ENCODE peak calls at places on chromosome 22, in five cellular contexts. B is WERI-Rb-1, D is H1, Q is fibroblast of lung, P is heart right ventricle. N is an unnamed sample.

GRCh38 chr22:24161909-24162308 is 19.4 kb upstream of the SUSD2 start:
- DNase-seq in B (no peak), D (no peak), Q (no peak), P (no peak), N (no peak)

GRCh38 chr22:35330258-35330861 is 30.7 kb downstream of the TOM1 start:
- DNase-seq in B (no peak), D (no peak), Q (peak; percentile 91), P (peak; percentile 85), N (no peak)

GRCh38 chr22:49564666-49565515 is 262.8 kb downstream of the BRD1 start:
- DNase-seq in B (no peak), D (peak; percentile 35), Q (no peak), P (no peak), N (peak; percentile 25)

GRCh38 chr22:42664976-42665831 is 16.0 kb upstream of the CYB5R3 start:
- DNase-seq in B (no peak), D (no peak), Q (no peak), P (no peak), N (no peak)

GRCh38 chr22:31681625-31682345 is 19.8 kb upstream of the PISD start:
- DNase-seq in B (no peak), D (no peak), Q (peak; percentile 47), P (no peak), N (no peak)

GRCh38 chr22:29985912-29986311 is 94.4 kb upstream of the HORMAD2 start:
- DNase-seq in B (peak; percentile 81), D (no peak), Q (no peak), P (no peak), N (no peak)

GRCh38 chr22:26542831-26543230 is 30.6 kb upstream of the TFIP11 start:
- DNase-seq in B (no peak), D (no peak), Q (no peak), P (no peak), N (no peak)

GRCh38 chr22:38921801-38922200 is 35.6 kb upstream of the APOBEC3A start:
- DNase-seq in B (no peak), D (no peak), Q (no peak), P (no peak), N (no peak)

GRCh38 chr22:35986085-35986484 is 42.5 kb downstream of the RBFOX2 start:
- DNase-seq in B (no peak), D (no peak), Q (no peak), P (no peak), N (no peak)

GRCh38 chr22:31036671-31037550 is 44.2 kb upstream of the SMTN start:
- DNase-seq in B (no peak), D (no peak), Q (peak; percentile 65), P (no peak), N (no peak)

GRCh38 chr22:26474687-26475086 is 8.9 kb downstream of the HPS4 start:
- DNase-seq in B (no peak), D (no peak), Q (no peak), P (no peak), N (no peak)

DNA sequence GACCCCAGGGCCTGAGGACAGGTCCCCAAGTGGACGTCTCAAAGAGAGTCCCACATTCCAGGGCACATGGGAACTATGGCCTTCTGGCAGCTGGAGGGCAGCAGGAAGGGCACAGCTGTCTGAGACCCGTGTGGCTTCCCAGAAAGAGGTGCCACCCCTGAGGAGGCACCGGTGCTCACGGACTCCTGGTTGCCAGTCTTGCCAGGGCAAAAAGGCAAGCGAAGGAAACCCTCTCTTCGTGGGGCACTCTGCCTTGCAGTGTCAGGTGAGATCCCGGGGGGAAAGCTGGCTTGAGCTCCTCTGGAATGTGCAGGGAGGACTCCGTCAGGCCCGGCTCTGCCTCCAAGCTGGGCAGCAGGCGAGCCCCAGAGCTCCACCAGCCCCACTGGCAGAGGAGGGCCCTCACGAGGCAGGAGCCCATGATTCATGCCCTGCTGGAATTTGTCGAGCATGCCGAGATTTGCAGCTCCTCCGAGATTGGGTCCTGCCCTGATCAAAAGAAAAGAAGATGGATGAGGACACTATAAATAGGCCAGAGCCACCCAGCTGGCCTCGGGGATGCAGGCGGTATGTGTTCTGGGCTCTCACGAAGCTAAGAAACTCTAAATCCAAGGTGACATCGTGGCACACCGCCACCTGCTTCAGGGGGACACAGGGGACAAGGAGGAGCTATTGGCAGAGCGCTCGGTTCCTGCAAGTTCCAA is 9.9 kb upstream of the CELSR1 start:
- DNase-seq in B (peak; percentile 24), D (no peak), Q (peak; percentile 64), P (peak; percentile 45), N (peak; percentile 81)
- H3K4me3 ChIP-seq in B (no peak overlapping the region), D (no peak overlapping the region), Q (no peak overlapping the region), P (peak overlapping the region; percentile 31), N (no peak overlapping the region)

GRCh38 chr22:46287873-46288751 is 8.6 kb upstream of the GTSE1 start:
- DNase-seq in B (no peak), D (no peak), Q (no peak), P (peak; percentile 47), N (peak; percentile 44)
- H3K36me3 ChIP-seq in B (peaks cover 22% of the 10 kb centered on the region), D (peaks cover 2% of the 10 kb centered on the region), Q (peaks cover 17% of the 10 kb centered on the region), P (peaks cover 44% of the 10 kb centered on the region), N (peaks cover 6% of the 10 kb centered on the region)

GRCh38 chr22:48367731-48368130 is 1459.9 kb downstream of the BRD1 start:
- DNase-seq in B (no peak), D (peak; percentile 41), Q (no peak), P (no peak), N (no peak)
- H3K27me3 ChIP-seq in B (no peaks in the 10 kb centered on the region), D (no peaks in the 10 kb centered on the region), Q (no peaks in the 10 kb centered on the region), P (no peaks in the 10 kb centered on the region), N (no peaks in the 10 kb centered on the region)

DNA sequence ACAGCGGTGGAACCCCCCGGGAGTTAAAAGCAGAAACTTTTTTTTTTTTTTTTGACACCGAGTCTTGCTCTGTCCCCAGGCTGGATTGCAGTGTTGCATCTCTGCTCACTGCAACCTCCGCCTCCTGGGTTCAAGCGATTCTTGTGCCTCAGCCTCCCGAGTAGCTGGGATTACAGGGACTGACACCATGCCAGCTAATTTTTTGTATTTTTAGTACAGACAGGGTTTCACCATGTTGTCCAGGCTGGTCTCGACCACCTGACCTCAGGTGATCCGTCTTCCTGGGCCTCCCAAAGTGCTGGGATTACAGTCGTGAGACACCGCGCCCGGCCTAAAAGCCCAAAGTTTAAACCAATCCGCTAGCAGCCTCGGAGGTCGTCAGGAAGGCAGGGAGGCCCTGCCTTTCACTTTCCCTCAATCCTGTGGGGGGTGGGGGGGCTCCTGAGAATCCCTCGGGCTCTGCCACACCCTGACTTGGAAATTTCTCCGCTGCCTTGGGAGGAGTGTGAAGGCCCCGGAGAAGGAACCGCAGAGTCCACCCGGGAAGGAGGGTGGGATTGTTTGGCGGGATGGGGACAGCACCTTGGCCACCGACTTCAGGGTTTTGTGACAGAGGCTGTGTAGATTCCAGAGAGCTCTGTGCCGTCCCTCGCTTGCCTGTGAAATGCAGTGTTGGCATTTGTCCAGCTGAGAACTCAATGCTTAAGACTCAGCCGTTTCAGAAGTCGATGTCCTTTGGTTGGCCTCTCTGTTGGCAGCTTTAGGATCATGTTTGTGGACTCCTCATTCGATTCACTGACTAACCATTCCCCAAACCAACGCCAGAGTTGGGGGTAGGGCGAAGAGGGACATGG is 1.0 kb downstream of the ARHGAP8 start:
- DNase-seq in B (no peak), D (no peak), Q (peak; percentile 64), P (no peak), N (peak; percentile 53)
- H3K4me3 ChIP-seq in B (no peak overlapping the region), D (peak overlapping the region; percentile 93), Q (no peak overlapping the region), P (no peak overlapping the region), N (peak overlapping the region; percentile 65)